ENCODE peak calls at places on chromosomes 16 and 17, in ten cellular contexts. One of them, this sample, is unnamed.

GRCh38 chr17:31522284-31522931 is 130.9 kb downstream of the RAB11FIP4 start:
- DNase-seq in NCI-H2081: no peak
- DNase-seq in RPMI8226: no peak
- DNase-seq in CD8-positive, alpha-beta T cell: no peak
- DNase-seq in cardiac muscle cell: no peak
- DNase-seq in germinal center: no peak
- DNase-seq in foreskin keratinocyte: no peak
- DNase-seq in T-helper 17 cell: no peak
- DNase-seq in progenitor cell of endocrine pancreas: no peak
- DNase-seq in left kidney: no peak
- DNase-seq in this sample: no peak

GRCh38 chr16:77057161-77057736 is 133.7 kb upstream of the MON1B start:
- DNase-seq in RPMI8226: no peak
- DNase-seq in cardiac muscle cell: no peak
- DNase-seq in T-helper 17 cell: no peak
- DNase-seq in foreskin keratinocyte: no peak
- DNase-seq in germinal center: no peak
- DNase-seq in CD8-positive, alpha-beta T cell: no peak
- DNase-seq in NCI-H2081: no peak
- DNase-seq in progenitor cell of endocrine pancreas: no peak
- DNase-seq in left kidney: peak
- DNase-seq in this sample: no peak

GRCh38 chr17:30920683-30921543 is 832 bp upstream of the ADAP2 start:
- DNase-seq in progenitor cell of endocrine pancreas: no peak
- DNase-seq in germinal center: no peak
- DNase-seq in T-helper 17 cell: no peak
- DNase-seq in left kidney: no peak
- DNase-seq in NCI-H2081: no peak
- DNase-seq in RPMI8226: peak
- DNase-seq in CD8-positive, alpha-beta T cell: no peak
- DNase-seq in foreskin keratinocyte: peak
- DNase-seq in cardiac muscle cell: no peak
- DNase-seq in this sample: no peak

GRCh38 chr17:4886830-4887229 is 12.5 kb upstream of the C17orf107 start:
- DNase-seq in T-helper 17 cell: no peak
- DNase-seq in foreskin keratinocyte: no peak
- DNase-seq in progenitor cell of endocrine pancreas: no peak
- DNase-seq in germinal center: no peak
- DNase-seq in RPMI8226: no peak
- DNase-seq in NCI-H2081: no peak
- DNase-seq in cardiac muscle cell: no peak
- DNase-seq in left kidney: no peak
- DNase-seq in CD8-positive, alpha-beta T cell: no peak
- DNase-seq in this sample: no peak

GRCh38 chr17:65529040-65529633 is 32.3 kb downstream of the AXIN2 start:
- DNase-seq in CD8-positive, alpha-beta T cell: no peak
- DNase-seq in cardiac muscle cell: no peak
- DNase-seq in RPMI8226: no peak
- DNase-seq in germinal center: no peak
- DNase-seq in NCI-H2081: no peak
- DNase-seq in left kidney: no peak
- DNase-seq in progenitor cell of endocrine pancreas: no peak
- DNase-seq in T-helper 17 cell: no peak
- DNase-seq in foreskin keratinocyte: no peak
- DNase-seq in this sample: no peak

GRCh38 chr16:2042666-2043295 is 4.9 kb downstream of the NTHL1 start:
- DNase-seq in T-helper 17 cell: no peak
- DNase-seq in RPMI8226: no peak
- DNase-seq in CD8-positive, alpha-beta T cell: no peak
- DNase-seq in foreskin keratinocyte: no peak
- DNase-seq in NCI-H2081: no peak
- DNase-seq in progenitor cell of endocrine pancreas: no peak
- DNase-seq in left kidney: peak
- DNase-seq in cardiac muscle cell: no peak
- DNase-seq in germinal center: no peak
- DNase-seq in this sample: no peak

GRCh38 chr16:69036399-69037091 is 68.9 kb upstream of the HAS3 start:
- DNase-seq in CD8-positive, alpha-beta T cell: no peak
- DNase-seq in left kidney: no peak
- DNase-seq in cardiac muscle cell: no peak
- DNase-seq in foreskin keratinocyte: peak
- DNase-seq in NCI-H2081: no peak
- DNase-seq in RPMI8226: no peak
- DNase-seq in germinal center: no peak
- DNase-seq in T-helper 17 cell: no peak
- DNase-seq in progenitor cell of endocrine pancreas: no peak
- DNase-seq in this sample: no peak

GRCh38 chr17:4368341-4368740 is 1.9 kb upstream of the UBE2G1 start:
- DNase-seq in NCI-H2081: no peak
- DNase-seq in CD8-positive, alpha-beta T cell: no peak
- DNase-seq in germinal center: no peak
- DNase-seq in cardiac muscle cell: no peak
- DNase-seq in progenitor cell of endocrine pancreas: no peak
- DNase-seq in left kidney: no peak
- DNase-seq in RPMI8226: peak
- DNase-seq in T-helper 17 cell: no peak
- DNase-seq in foreskin keratinocyte: no peak
- DNase-seq in this sample: no peak